ENCODE peak calls at places on chromosome 4, in seven cellular contexts. H is tibial artery, I is GM20000, N is testis, W is left ventricle myocardium inferior, P is neural crest cell, Y is uterus. D is an unnamed sample.

GRCh38 chr4:48641401-48641800 is 138.7 kb downstream of the FRYL start:
- DNase-seq in H (no peak), P (no peak), W (no peak), Y (no peak), I (no peak), N (no peak), D (no peak)

GRCh38 chr4:173420324-173420752 is 21.4 kb upstream of the SCRG1 start:
- DNase-seq in Y (no peak), P (no peak), H (no peak), W (no peak), I (peak), N (no peak), D (no peak)

GRCh38 chr4:10001757-10002156 is 19.5 kb downstream of the SLC2A9 start:
- DNase-seq in H (no peak), N (no peak), Y (no peak), P (no peak), I (no peak), W (no peak), D (no peak)

GRCh38 chr4:87978656-87979055 is 3.1 kb downstream of the SPP1 start:
- DNase-seq in I (no peak), Y (no peak), N (no peak), W (no peak), H (no peak), P (no peak), D (no peak)

GRCh38 chr4:125254111-125254510 is 60.6 kb upstream of the FAT4 start:
- DNase-seq in I (no peak), H (no peak), N (no peak), P (no peak), W (no peak), Y (no peak), D (no peak)

GRCh38 chr4:126071346-126072333 is 756.9 kb downstream of the FAT4 start:
- DNase-seq in Y (no peak), P (no peak), H (no peak), W (no peak), N (no peak), I (no peak), D (no peak)

GRCh38 chr4:139559095-139559490 is 3.1 kb upstream of the SETD7 start:
- DNase-seq in Y (no peak), P (no peak), N (no peak), H (no peak), W (no peak), I (no peak), D (no peak)

GRCh38 chr4:154582723-154583122 is 7.8 kb downstream of the FGA start:
- DNase-seq in Y (no peak), N (no peak), W (no peak), H (no peak), I (no peak), P (no peak), D (no peak)

GRCh38 chr4:66956852-66957251 is 588.5 kb downstream of the CENPC start:
- DNase-seq in N (no peak), I (no peak), P (no peak), Y (no peak), H (no peak), W (no peak), D (no peak)

GRCh38 chr4:84967292-84967651 is 782 bp upstream of the WDFY3 start:
- DNase-seq in N (peak), Y (no peak), I (no peak), H (peak), W (no peak), P (no peak), D (no peak)

GRCh38 chr4:133152801-133153526 is 3.9 kb downstream of the PCDH10 start:
- DNase-seq in Y (no peak), N (no peak), I (peak), P (no peak), W (no peak), H (no peak), D (no peak)

GRCh38 chr4:168942985-168943384 is 67.1 kb downstream of the CBR4 start:
- DNase-seq in W (no peak), P (no peak), I (no peak), Y (no peak), H (no peak), N (no peak), D (no peak)

GRCh38 chr4:76354517-76355473 is 48.3 kb downstream of the STBD1 start:
- DNase-seq in N (no peak), I (no peak), W (no peak), Y (no peak), P (no peak), H (no peak), D (no peak)

GRCh38 chr4:132767901-132768300 is 381.2 kb upstream of the PCDH10 start:
- DNase-seq in W (no peak), P (no peak), Y (no peak), I (no peak), H (no peak), N (no peak), D (no peak)

GRCh38 chr4:40190880-40191815 is 5.7 kb upstream of the RHOH start:
- DNase-seq in N (no peak), W (no peak), Y (no peak), P (no peak), H (no peak), I (no peak), D (no peak)

GRCh38 chr4:17781072-17781830 is at the start of gene FAM184B:
- DNase-seq in H (no peak), W (no peak), Y (no peak), N (no peak), P (peak), I (no peak), D (no peak)

GRCh38 chr4:173333658-173334084 is 487 bp downstream of the HMGB2 start:
- DNase-seq in H (peak), Y (peak), I (peak), N (peak), W (peak), P (no peak), D (peak)

GRCh38 chr4:6834867-6835266 is 52.3 kb downstream of the KIAA0232 start:
- DNase-seq in H (no peak), I (no peak), N (no peak), Y (no peak), P (no peak), W (no peak), D (no peak)

GRCh38 chr4:80012291-80012690 is 60.7 kb downstream of the ANTXR2 start:
- DNase-seq in Y (no peak), I (no peak), W (no peak), N (no peak), P (no peak), H (no peak), D (no peak)

GRCh38 chr4:72602396-72602795 is 33.4 kb upstream of the ADAMTS3 start:
- DNase-seq in W (no peak), H (no peak), P (no peak), N (no peak), Y (no peak), I (no peak), D (no peak)

GRCh38 chr4:43471950-43472349 is 579.4 kb downstream of the GRXCR1 start:
- DNase-seq in Y (no peak), N (no peak), I (no peak), P (no peak), W (no peak), H (no peak), D (no peak)

GRCh38 chr4:174918058-174918457 is at the start of gene ADAM29:
- DNase-seq in W (no peak), N (no peak), Y (no peak), H (no peak), I (no peak), P (no peak), D (no peak)

GRCh38 chr4:57053508-57053907 is 56.7 kb downstream of the IGFBP7 start:
- DNase-seq in P (no peak), H (no peak), N (no peak), I (no peak), Y (no peak), W (no peak), D (no peak)

GRCh38 chr4:3291411-3291968 is 1.3 kb upstream of the RGS12 start:
- DNase-seq in H (peak), N (no peak), I (no peak), P (no peak), Y (no peak), W (no peak), D (peak)

GRCh38 chr4:145195167-145195952 is 15.0 kb upstream of the OTUD4 start:
- DNase-seq in Y (no peak), W (no peak), H (no peak), N (no peak), P (no peak), I (peak), D (no peak)

GRCh38 chr4:11634283-11634682 is 205.6 kb upstream of the HS3ST1 start:
- DNase-seq in N (no peak), Y (no peak), P (no peak), W (no peak), I (no peak), H (no peak), D (no peak)
- TF ChIP-seq CTCF in N (no peak), Y (no peak), P (no peak), W (no peak), I (no peak), H (no peak), D (no peak)

DNA sequence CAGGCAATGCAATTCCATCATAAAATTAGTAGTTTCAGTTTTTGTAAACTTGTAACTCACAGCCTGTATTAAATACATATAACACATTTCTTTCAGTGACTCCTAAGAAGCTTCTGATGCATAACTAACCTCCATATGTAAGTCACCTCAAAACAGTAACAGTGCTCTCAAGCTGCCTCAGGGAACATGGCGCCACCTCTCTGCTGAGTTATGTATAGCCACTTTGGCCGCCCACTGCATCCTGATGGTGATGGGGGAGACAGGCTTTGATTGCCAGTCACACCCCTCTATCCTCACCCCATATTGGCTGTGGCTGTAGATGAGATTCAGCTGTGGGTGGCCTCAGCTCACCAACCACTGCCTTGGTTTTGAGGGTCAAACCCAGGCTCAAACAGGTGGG is 54.3 kb downstream of the LRBA start:
- DNase-seq in I (no peak), N (peak), Y (no peak), W (no peak), P (no peak), H (no peak), D (no peak)
- TF ChIP-seq CTCF in I (peak), N (no peak), Y (no peak), W (peak), P (peak), H (no peak), D (no peak)

DNA sequence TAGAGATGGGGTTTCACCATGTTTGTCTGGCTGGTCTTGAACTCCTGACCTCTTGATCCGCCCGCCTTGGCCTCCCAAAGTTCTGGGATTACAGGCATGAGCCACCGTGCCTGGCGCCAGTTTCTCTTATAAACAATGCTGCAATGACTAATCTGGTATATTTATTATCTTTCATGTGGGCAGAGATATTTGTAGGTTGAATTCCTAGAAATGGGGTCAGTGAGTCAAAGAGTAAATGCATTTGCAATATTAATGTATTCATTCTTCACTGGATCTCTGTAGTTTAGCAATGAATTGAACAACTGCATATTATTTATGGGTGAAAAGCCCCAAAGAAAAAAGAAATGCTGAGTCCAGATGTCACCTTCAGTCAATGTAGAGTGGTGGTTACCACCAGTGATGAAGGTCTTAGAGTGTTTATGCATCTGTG is 22.8 kb upstream of the CD38 start:
- DNase-seq in I (no peak), Y (no peak), N (no peak), H (no peak), P (no peak), W (no peak), D (no peak)
- TF ChIP-seq CTCF in I (no peak), Y (no peak), N (no peak), H (no peak), P (no peak), W (no peak), D (no peak)

GRCh38 chr4:112633477-112634235 is 3.1 kb downstream of the ZGRF1 start:
- DNase-seq in W (no peak), P (no peak), H (no peak), I (peak), Y (no peak), N (no peak), D (no peak)
- TF ChIP-seq CTCF in W (peak), P (peak), H (peak), I (peak), Y (peak), N (no peak), D (peak)

GRCh38 chr4:37981844-37982720 is 21.9 kb downstream of the PTTG2 start:
- DNase-seq in Y (no peak), W (no peak), N (no peak), P (no peak), I (no peak), H (no peak), D (no peak)

GRCh38 chr4:37985730-37986275 is 25.6 kb downstream of the PTTG2 start:
- DNase-seq in P (no peak), I (no peak), Y (no peak), W (no peak), N (no peak), H (no peak), D (no peak)

GRCh38 chr4:37983951-37984350 is 23.8 kb downstream of the PTTG2 start:
- DNase-seq in W (no peak), N (no peak), P (no peak), H (no peak), Y (no peak), I (no peak), D (no peak)

GRCh38 chr4:37981425-37981824 is 21.2 kb downstream of the PTTG2 start:
- DNase-seq in H (no peak), P (no peak), Y (no peak), W (no peak), I (no peak), N (no peak), D (no peak)

DNA sequence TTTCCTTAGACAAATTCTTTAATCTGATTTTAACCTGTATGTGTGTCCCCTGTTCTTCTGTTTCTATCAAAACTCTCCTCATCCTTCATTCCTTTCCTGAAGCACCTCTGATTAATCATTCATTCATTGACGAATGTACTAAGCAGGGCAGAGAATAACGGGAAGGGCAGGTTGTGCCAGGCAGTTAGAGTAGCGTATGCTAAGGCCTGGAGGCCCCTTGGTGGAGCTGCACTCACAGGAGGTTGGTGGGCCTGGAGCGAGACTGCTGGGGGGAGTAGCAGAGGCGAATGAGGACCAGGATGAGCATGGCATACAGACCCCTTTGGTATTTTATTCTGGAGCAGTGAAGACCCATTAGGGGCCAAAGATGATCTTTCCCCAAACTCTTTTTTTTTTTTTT is 22.5 kb downstream of the PTTG2 start:
- DNase-seq in P (no peak), Y (no peak), N (no peak), I (no peak), H (no peak), W (no peak), D (no peak)
- TF ChIP-seq CTCF in P (no peak), Y (no peak), N (no peak), I (no peak), H (no peak), W (no peak), D (no peak)

DNA sequence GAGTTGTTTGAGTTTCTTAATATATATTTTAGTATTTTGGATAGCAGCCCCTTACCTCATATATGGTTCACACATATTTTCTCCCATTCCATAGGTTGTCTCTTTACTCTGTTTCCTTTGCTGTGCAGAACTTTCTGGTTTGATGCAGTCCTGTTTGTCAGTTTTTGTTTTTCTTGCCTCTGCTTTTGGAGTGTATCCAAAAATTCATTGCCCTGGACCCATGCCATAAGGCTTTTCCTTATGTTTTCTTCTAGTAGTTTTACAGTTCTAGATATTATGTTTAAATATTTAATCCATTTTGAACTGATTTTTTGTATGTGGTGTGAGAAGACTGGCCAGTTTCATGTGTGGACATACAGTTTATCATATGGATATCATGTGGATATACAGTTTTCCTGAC is 58.5 kb upstream of the NUDT6 start:
- DNase-seq in H (no peak), P (no peak), Y (no peak), N (no peak), I (no peak), W (no peak), D (no peak)
- TF ChIP-seq CTCF in H (no peak), P (no peak), Y (no peak), N (no peak), I (no peak), W (no peak), D (no peak)

D was measured in pancreas.